ENCODE peak calls at places on chromosome 3, in nine cellular contexts. D is heart left ventricle, F is tibial nerve, L is A549, G is K562, A is GM12878, N is H1, B is suprapubic skin, H is IMR-90. Q is an unnamed sample.

GRCh38 chr3:46270474-46270873 is 28.2 kb downstream of the CCR3 start:
- DNase-seq in D (no peak), F (no peak), L (no peak), G (no peak), A (no peak), N (no peak), B (no peak), H (no peak), Q (no peak)

GRCh38 chr3:170355738-170356595 is 1.5 kb upstream of the SKIL start:
- DNase-seq in D (peak; percentile 65), F (peak; percentile 40), L (peak; percentile 66), G (peak; percentile 35), A (peak; percentile 66), N (no peak), B (peak; percentile 72), H (peak; percentile 54), Q (no peak)

GRCh38 chr3:5389057-5389456 is 201.6 kb downstream of the EDEM1 start:
- DNase-seq in D (no peak), F (no peak), L (peak; percentile 20), G (no peak), A (no peak), N (no peak), B (no peak), H (no peak), Q (no peak)

GRCh38 chr3:71498053-71498452 is 85.5 kb downstream of the FOXP1 start:
- DNase-seq in D (no peak), F (no peak), L (no peak), G (no peak), A (no peak), N (peak; percentile 17), B (no peak), H (no peak), Q (no peak)

GRCh38 chr3:149625795-149626194 is 32.0 kb downstream of the WWTR1 start:
- DNase-seq in D (no peak), F (no peak), L (no peak), G (no peak), A (no peak), N (no peak), B (no peak), H (no peak), Q (no peak)

GRCh38 chr3:142366434-142366833 is 81.4 kb downstream of the XRN1 start:
- DNase-seq in D (no peak), F (no peak), L (peak; percentile 45), G (no peak), A (no peak), N (no peak), B (no peak), H (no peak), Q (no peak)

GRCh38 chr3:156643729-156644389 is 30.5 kb upstream of the TIPARP start:
- DNase-seq in D (no peak), F (no peak), L (no peak), G (peak; percentile 19), A (peak; percentile 76), N (no peak), B (no peak), H (peak; percentile 75), Q (no peak)

GRCh38 chr3:173770011-173770410 is 372.5 kb downstream of the NLGN1 start:
- DNase-seq in D (no peak), F (no peak), L (no peak), G (no peak), A (no peak), N (no peak), B (no peak), H (peak; percentile 37), Q (no peak)

GRCh38 chr3:24086597-24087369 is 141.7 kb downstream of the NR1D2 start:
- DNase-seq in D (no peak), F (no peak), L (no peak), G (no peak), A (no peak), N (no peak), B (no peak), H (no peak), Q (no peak)

DNA sequence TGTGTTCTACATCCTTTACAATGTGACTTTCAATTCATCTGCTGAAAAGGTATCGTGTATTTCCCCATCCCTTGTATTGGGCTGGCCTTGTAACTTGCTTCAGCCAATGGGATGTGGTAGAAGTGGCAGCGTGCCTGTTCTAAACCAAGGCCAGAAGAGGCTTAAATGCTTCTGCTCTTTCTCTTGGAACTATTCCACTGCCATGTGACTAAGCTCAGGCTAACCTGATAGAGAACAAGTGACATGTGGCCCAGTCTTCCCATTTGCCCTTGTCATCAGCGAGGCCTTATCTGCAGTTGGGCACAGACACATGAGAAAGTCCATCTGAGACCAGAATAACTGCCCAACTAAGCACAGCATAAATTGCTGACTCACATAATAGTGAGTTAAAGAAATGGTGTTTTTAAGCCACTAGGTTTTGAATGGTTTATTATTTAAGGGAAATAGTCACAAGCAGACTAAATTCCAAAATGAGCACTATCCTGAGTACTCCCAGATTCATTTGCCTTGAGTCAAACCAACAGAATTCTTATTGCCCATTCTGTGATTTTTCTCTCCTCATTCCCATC is 230.2 kb downstream of the CPNE4 start:
- DNase-seq in D (peak; percentile 65), F (no peak), L (no peak), G (no peak), A (no peak), N (no peak), B (no peak), H (no peak), Q (no peak)
- H3K4me3 ChIP-seq in D (peak overlapping the region; percentile 7), F (no peak overlapping the region), L (no peak overlapping the region), G (no peak overlapping the region), A (no peak overlapping the region), N (no peak overlapping the region), B (no peak overlapping the region), H (no peak overlapping the region), Q (no peak overlapping the region)

GRCh38 chr3:192848371-192849233 is 69.1 kb downstream of the MB21D2 start:
- DNase-seq in D (no peak), F (no peak), L (no peak), G (no peak), A (peak; percentile 75), N (no peak), B (no peak), H (peak; percentile 58), Q (no peak)
- TF ChIP-seq POLR2A in D (no peak), F (no peak), L (no peak), G (no peak), A (peak; percentile 31), N (no peak), B (no peak), H (no peak), Q (no peak)

DNA sequence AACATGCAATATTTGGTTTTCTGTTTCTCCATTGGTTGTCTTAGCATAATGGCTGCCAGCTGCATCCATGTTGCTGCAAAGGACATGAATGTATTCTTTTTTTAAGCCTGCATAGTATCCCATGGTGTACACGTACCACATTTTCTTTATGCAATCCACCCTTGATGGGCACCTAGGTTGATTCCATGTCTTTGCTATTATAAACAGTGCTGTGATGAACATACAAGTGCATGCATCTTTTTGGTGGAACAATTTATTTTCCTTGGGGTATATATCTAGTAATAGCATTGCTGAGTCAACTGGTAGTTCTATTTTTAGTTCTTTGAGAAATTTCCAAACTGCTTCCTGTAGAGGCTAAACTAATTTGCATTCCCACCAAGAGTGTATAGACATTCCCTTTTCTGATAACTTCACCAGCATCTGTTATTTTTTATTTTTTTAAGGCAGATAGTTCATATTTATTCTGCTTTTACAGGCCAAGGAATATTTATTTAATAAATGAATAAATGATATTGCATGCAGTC is 62.4 kb upstream of the NPHP3 start:
- DNase-seq in D (no peak), F (no peak), L (no peak), G (no peak), A (no peak), N (no peak), B (no peak), H (no peak), Q (no peak)
- TF ChIP-seq CTCF in D (no peak), F (no peak), L (no peak), G (no peak), A (no peak), N (no peak), B (no peak), H (no peak), Q (no peak)

GRCh38 chr3:33937628-33938027 is 139.2 kb downstream of the PDCD6IP start:
- DNase-seq in D (no peak), F (no peak), L (no peak), G (no peak), A (no peak), N (no peak), B (no peak), H (no peak), Q (no peak)

GRCh38 chr3:33941804-33942203 is 143.4 kb downstream of the PDCD6IP start:
- DNase-seq in D (no peak), F (no peak), L (no peak), G (no peak), A (peak; percentile 17), N (no peak), B (no peak), H (no peak), Q (no peak)

GRCh38 chr3:33942483-33943150 is 144.2 kb downstream of the PDCD6IP start:
- DNase-seq in D (no peak), F (no peak), L (no peak), G (peak; percentile 45), A (no peak), N (no peak), B (no peak), H (peak; percentile 45), Q (no peak)

GRCh38 chr3:33940736-33941135 is 142.3 kb downstream of the PDCD6IP start:
- DNase-seq in D (no peak), F (no peak), L (no peak), G (no peak), A (no peak), N (no peak), B (no peak), H (no peak), Q (no peak)

GRCh38 chr3:33940149-33940548 is 141.7 kb downstream of the PDCD6IP start:
- DNase-seq in D (no peak), F (no peak), L (no peak), G (no peak), A (no peak), N (no peak), B (no peak), H (peak; percentile 25), Q (no peak)
- H3K4me3 ChIP-seq in D (no peak overlapping the region), F (no peak overlapping the region), L (no peak overlapping the region), G (no peak overlapping the region), A (no peak overlapping the region), N (no peak overlapping the region), B (no peak overlapping the region), H (no peak overlapping the region), Q (no peak overlapping the region)

Q was measured in lower leg skin.